ENCODE peak calls at places on chromosomes 12 and 14, in five cellular contexts. L is neural progenitor cell, D is HepG2, C is stomach, F is left ventricle myocardium inferior. H is an unnamed sample.

GRCh38 chr12:80909370-80909769 is 28.4 kb downstream of the LIN7A start:
- DNase-seq in C (no peak), F (no peak), L (no peak), D (no peak), H (no peak)

GRCh38 chr12:120658286-120659150 is 18.1 kb downstream of the CABP1 start:
- DNase-seq in F (no peak), L (no peak), C (no peak), D (no peak), H (no peak)

GRCh38 chr12:52070243-52070925 is 606 bp downstream of the ATG101 start:
- DNase-seq in F (no peak), L (no peak), D (no peak), C (no peak), H (no peak)

GRCh38 chr14:51650721-51651387 is 856 bp upstream of the FRMD6 start:
- DNase-seq in L (peak; percentile 66), C (no peak), F (peak; percentile 28), D (no peak), H (peak; percentile 58)

GRCh38 chr14:103393687-103394626 is 8.7 kb downstream of the MARK3 start:
- DNase-seq in D (no peak), C (no peak), L (peak; percentile 38), F (no peak), H (no peak)

GRCh38 chr12:102053062-102053349 is 8.8 kb downstream of the WASHC3 start:
- DNase-seq in D (no peak), C (no peak), F (no peak), L (no peak), H (no peak)

GRCh38 chr14:91827746-91828145 is 39.6 kb downstream of the TC2N start:
- DNase-seq in D (no peak), C (no peak), L (no peak), F (no peak), H (no peak)

GRCh38 chr14:20609215-20610001 is 18.2 kb upstream of the RNASE12 start:
- DNase-seq in F (peak; percentile 42), D (peak; percentile 96), L (peak; percentile 92), C (peak; percentile 76), H (peak; percentile 35)

GRCh38 chr14:41506552-41506951 is 100.1 kb upstream of the LRFN5 start:
- DNase-seq in F (no peak), C (no peak), D (no peak), L (no peak), H (no peak)

GRCh38 chr14:37343307-37344094 is 145.8 kb downstream of the MIPOL1 start:
- DNase-seq in C (no peak), F (no peak), L (no peak), D (no peak), H (no peak)

GRCh38 chr14:67417633-67418032 is 5.7 kb upstream of the PLEK2 start:
- DNase-seq in D (no peak), C (no peak), F (no peak), L (no peak), H (no peak)

GRCh38 chr14:59161571-59162175 is 26.8 kb upstream of the DAAM1 start:
- DNase-seq in L (peak; percentile 21), C (no peak), D (peak; percentile 94), F (no peak), H (no peak)

GRCh38 chr12:95790912-95791849 is 617 bp upstream of the NTN4 start:
- DNase-seq in C (no peak), F (no peak), D (no peak), L (peak; percentile 57), H (peak; percentile 35)

GRCh38 chr14:36940476-36940875 is 231.9 kb downstream of the SLC25A21 start:
- DNase-seq in C (no peak), D (no peak), F (no peak), L (no peak), H (no peak)

DNA sequence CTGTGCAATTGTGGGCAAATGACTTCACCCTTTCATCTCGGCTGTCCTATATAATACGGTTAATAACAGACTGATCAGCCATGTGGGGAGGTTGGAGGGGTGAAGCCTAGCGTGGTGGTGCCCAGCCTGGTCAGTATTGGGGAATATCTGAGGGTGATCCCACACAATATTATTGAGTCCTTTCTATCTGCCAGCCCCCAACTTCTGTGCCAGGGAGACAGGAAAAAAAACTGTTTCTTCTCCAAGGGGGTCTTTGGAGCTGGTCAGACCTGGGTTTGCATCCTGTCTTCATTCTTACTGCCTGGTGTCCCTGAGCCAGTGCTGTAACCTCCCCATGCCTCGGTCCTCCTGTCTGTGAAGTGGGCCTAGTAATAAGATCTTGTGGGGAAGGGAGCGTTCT is 6.5 kb downstream of the CYP46A1 start:
- DNase-seq in L (no peak), F (no peak), C (no peak), D (no peak), H (no peak)
- H3K27me3 ChIP-seq in L (no peaks in the 10 kb centered on the region), F (no peaks in the 10 kb centered on the region), C (peaks cover 18% of the 10 kb centered on the region), D (peaks cover 9% of the 10 kb centered on the region), H (no peaks in the 10 kb centered on the region)

DNA sequence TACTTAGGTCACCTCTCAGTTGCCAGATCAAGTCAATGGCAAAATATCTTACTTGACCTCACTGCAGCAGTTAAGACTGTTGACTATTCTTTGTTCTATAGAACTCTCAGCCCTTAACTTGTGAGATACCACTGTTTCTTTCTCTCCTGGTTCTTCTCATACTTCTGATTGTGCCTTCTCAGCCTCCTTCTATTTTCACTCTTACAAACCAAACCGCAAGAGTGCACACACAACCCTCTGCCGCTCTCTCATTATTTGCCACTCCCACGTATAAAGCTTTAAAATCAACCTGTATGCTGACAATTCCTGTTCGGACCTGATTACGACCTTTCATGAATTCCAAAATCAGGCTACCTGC is 4.5 kb downstream of the E2F7 start:
- DNase-seq in D (no peak), F (no peak), L (no peak), C (no peak), H (no peak)
- H3K36me3 ChIP-seq in D (peaks cover 7% of the 10 kb centered on the region), F (no peaks in the 10 kb centered on the region), L (peaks cover 2% of the 10 kb centered on the region), C (no peaks in the 10 kb centered on the region), H (peaks cover 30% of the 10 kb centered on the region)

GRCh38 chr12:3305464-3305863 is 185.5 kb upstream of the PRMT8 start:
- DNase-seq in L (no peak), C (no peak), D (no peak), F (no peak), H (no peak)
- H3K27me3 ChIP-seq in L (no peaks in the 10 kb centered on the region), C (peaks cover 60% of the 10 kb centered on the region), D (peaks cover 72% of the 10 kb centered on the region), F (peaks cover 11% of the 10 kb centered on the region), H (no peaks in the 10 kb centered on the region)

DNA sequence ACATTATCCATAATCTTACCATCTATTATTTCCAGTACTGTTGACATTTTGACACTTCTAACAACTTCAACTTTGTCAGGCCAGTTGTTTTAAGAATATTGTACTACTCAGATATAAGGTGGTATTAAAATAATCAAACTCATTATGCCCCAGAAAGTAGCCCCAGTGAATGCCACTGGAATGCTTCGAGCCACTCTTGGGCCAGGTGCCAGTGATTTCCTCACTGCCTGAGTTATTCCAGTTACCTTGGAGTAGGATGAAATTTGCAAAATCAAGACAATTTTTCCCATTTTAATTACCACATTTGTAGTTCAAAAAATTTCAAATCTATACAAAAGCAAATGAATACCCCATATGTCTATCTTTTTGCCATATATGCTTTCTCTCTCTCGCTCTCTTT is 9.2 kb downstream of the CIPC start:
- DNase-seq in L (no peak), D (no peak), F (peak; percentile 34), C (no peak), H (no peak)
- H3K36me3 ChIP-seq in L (peaks cover 4% of the 10 kb centered on the region), D (peaks cover 47% of the 10 kb centered on the region), F (peaks cover 61% of the 10 kb centered on the region), C (peaks cover 18% of the 10 kb centered on the region), H (peaks cover 22% of the 10 kb centered on the region)

DNA sequence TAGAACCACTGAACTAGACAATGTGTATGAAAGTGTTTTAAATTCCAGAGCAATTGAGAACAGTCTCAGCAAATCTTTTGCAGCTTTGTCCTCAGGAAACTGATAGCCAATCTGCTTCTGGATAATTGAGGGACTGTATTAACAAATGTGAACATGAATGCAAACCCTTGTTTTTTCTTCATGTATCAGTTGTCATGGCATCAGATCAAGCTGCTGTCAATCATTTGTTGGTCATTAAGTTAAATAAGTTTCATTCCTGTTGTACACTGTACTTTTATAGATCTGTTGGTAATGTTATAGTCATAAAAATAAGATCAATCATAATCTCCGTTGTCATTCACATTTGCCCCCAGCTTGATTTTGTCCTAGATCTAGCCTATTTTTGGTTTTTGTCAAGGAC is 65.5 kb upstream of the RFX4 start:
- DNase-seq in L (no peak), D (no peak), C (no peak), F (no peak), H (no peak)
- H3K27me3 ChIP-seq in L (no peaks in the 10 kb centered on the region), D (peaks cover 4% of the 10 kb centered on the region), C (peaks cover 5% of the 10 kb centered on the region), F (peaks cover 15% of the 10 kb centered on the region), H (no peaks in the 10 kb centered on the region)